ENCODE peak calls at places on chromosomes 7 and 10, in four cellular contexts. B is mesenteric fat pad, Q is AG08395, H is aorta. E is an unnamed sample.

GRCh38 chr7:2612445-2613112 is 19.2 kb upstream of the TTYH3 start:
- DNase-seq in Q (no peak), B (no peak), H (no peak), E (no peak)

GRCh38 chr10:95401704-95402469 is 111.1 kb upstream of the PDLIM1 start:
- DNase-seq in B (no peak), Q (no peak), H (no peak), E (no peak)

GRCh38 chr10:78952686-78953085 is 116.1 kb upstream of the ZMIZ1 start:
- DNase-seq in B (no peak), H (peak), Q (peak), E (no peak)

GRCh38 chr10:122348951-122349361 is 25.6 kb upstream of the PLEKHA1 start:
- DNase-seq in H (no peak), B (no peak), Q (no peak), E (no peak)

GRCh38 chr7:148664319-148664718 is 34.4 kb upstream of the CUL1 start:
- DNase-seq in B (no peak), Q (peak), H (peak), E (no peak)

GRCh38 chr7:77791336-77791735 is 6.9 kb downstream of the TMEM60 start:
- DNase-seq in Q (no peak), B (no peak), H (no peak), E (no peak)

GRCh38 chr7:39735903-39736302 is 112.5 kb downstream of the RALA start:
- DNase-seq in Q (no peak), H (no peak), B (no peak), E (no peak)

GRCh38 chr7:75989726-75990388 is 4.5 kb downstream of the TMEM120A start:
- DNase-seq in Q (no peak), H (no peak), B (peak), E (no peak)

GRCh38 chr7:2760098-2760889 is 72.3 kb downstream of the AMZ1 start:
- DNase-seq in Q (peak), B (no peak), H (peak), E (no peak)

GRCh38 chr7:75808106-75808505 is 5.5 kb downstream of the CCL24 start:
- DNase-seq in B (no peak), H (no peak), Q (no peak), E (no peak)

GRCh38 chr7:15764010-15764409 is 77.5 kb upstream of the MEOX2 start:
- DNase-seq in Q (no peak), H (no peak), B (no peak), E (no peak)

GRCh38 chr7:108570146-108570755 is 577 bp downstream of the DNAJB9 start:
- DNase-seq in H (peak), Q (peak), B (no peak), E (peak)

GRCh38 chr7:101068401-101068800 is 16.9 kb upstream of the TRIM56 start:
- DNase-seq in B (no peak), Q (no peak), H (no peak), E (no peak)

GRCh38 chr7:451255-452229 is 68.1 kb downstream of the PDGFA start:
- DNase-seq in B (no peak), H (no peak), Q (no peak), E (no peak)

GRCh38 chr7:74477188-74477587 is 23.5 kb downstream of the GTF2IRD1 start:
- DNase-seq in Q (no peak), H (no peak), B (no peak), E (no peak)

GRCh38 chr10:121540773-121541395 is 57.4 kb downstream of the FGFR2 start:
- DNase-seq in H (no peak), B (no peak), Q (no peak), E (no peak)

GRCh38 chr10:68271104-68271882 is 39.4 kb upstream of the ATOH7 start:
- DNase-seq in B (no peak), Q (peak), H (no peak), E (no peak)

GRCh38 chr10:128095753-128096469 is 30.3 kb downstream of the MKI67 start:
- DNase-seq in H (no peak), Q (no peak), B (peak), E (no peak)